ENCODE peak calls at places on chromosomes 1 and 21, in six cellular contexts. A is OCI-LY7; R is CD4-positive, alpha-beta T cell; G is foreskin fibroblast; B is fibroblast of pulmonary artery; K is fibroblast of mammary gland. U is an unnamed sample.

GRCh38 chr1:32040711-32041110 is 27.0 kb downstream of the KHDRBS1 start:
- DNase-seq in A (no peak), R (no peak), G (no peak), B (no peak), K (no peak), U (no peak)

GRCh38 chr21:45376459-45377324 is 28.3 kb upstream of the COL18A1 start:
- DNase-seq in A (no peak), R (no peak), G (no peak), B (no peak), K (peak; percentile 58), U (no peak)

GRCh38 chr1:147341246-147341645 is 98.8 kb downstream of the CHD1L start:
- DNase-seq in A (no peak), R (no peak), G (no peak), B (no peak), K (no peak), U (no peak)

GRCh38 chr21:25572895-25573310 is 34.4 kb downstream of the MRPL39 start:
- DNase-seq in A (peak; percentile 56), R (no peak), G (no peak), B (peak; percentile 6), K (no peak), U (no peak)

GRCh38 chr1:2151252-2151651 is 43.3 kb downstream of the FAAP20 start:
- DNase-seq in A (no peak), R (no peak), G (peak; percentile 21), B (peak; percentile 11), K (no peak), U (no peak)

GRCh38 chr1:224182057-224182865 is 779 bp upstream of the DEGS1 start:
- DNase-seq in A (peak; percentile 82), R (peak; percentile 28), G (no peak), B (no peak), K (no peak), U (no peak)

GRCh38 chr1:218900621-218901020 is 273.1 kb upstream of the LYPLAL1 start:
- DNase-seq in A (no peak), R (no peak), G (peak; percentile 5), B (peak; percentile 43), K (peak; percentile 4), U (no peak)

GRCh38 chr1:62826892-62827291 is 43.0 kb downstream of the ATG4C start:
- DNase-seq in A (no peak), R (no peak), G (peak; percentile 1), B (peak; percentile 8), K (no peak), U (no peak)

GRCh38 chr1:67700692-67701410 is 15.8 kb downstream of the GADD45A start:
- DNase-seq in A (peak; percentile 38), R (no peak), G (no peak), B (peak; percentile 61), K (no peak), U (peak; percentile 27)

GRCh38 chr1:60978421-60979357 is 103.7 kb upstream of the NFIA start:
- DNase-seq in A (peak; percentile 49), R (peak; percentile 3), G (peak; percentile 74), B (peak; percentile 63), K (peak; percentile 62), U (no peak)
- TF ChIP-seq CTCF in A (peak; percentile 85), R (peak; percentile 15), G (peak; percentile 72), B (peak; percentile 72), K (peak; percentile 86), U (peak; percentile 59)

GRCh38 chr1:64584479-64584878 is 114.5 kb downstream of the CACHD1 start:
- DNase-seq in A (no peak), R (no peak), G (peak; percentile 25), B (no peak), K (peak; percentile 8), U (no peak)
- TF ChIP-seq CTCF in A (peak; percentile 36), R (peak; percentile 29), G (peak; percentile 2), B (peak; percentile 37), K (peak; percentile 43), U (no peak)

DNA sequence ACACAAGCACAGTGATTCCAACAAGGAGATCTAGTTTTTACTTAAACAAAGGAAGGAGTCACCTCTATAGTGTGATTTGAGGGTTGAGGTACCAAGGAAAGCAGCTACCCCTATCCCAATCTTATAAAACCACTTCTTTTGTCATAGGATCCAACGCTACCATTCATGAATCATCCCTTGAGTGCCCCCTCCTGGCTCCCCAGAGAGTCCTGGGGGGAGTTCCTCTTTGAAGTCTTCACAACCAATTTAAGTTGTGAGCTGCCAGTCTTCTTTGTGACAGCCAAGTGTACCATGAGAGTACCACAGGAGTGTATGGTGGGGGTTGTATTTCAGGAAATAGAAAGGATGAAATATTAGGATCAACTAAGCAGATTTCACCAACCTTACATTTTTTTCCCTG is 39.1 kb upstream of the NHLH2 start:
- DNase-seq in A (no peak), R (no peak), G (no peak), B (no peak), K (no peak), U (no peak)
- TF ChIP-seq CTCF in A (peak; percentile 21), R (no peak), G (no peak), B (no peak), K (no peak), U (no peak)

DNA sequence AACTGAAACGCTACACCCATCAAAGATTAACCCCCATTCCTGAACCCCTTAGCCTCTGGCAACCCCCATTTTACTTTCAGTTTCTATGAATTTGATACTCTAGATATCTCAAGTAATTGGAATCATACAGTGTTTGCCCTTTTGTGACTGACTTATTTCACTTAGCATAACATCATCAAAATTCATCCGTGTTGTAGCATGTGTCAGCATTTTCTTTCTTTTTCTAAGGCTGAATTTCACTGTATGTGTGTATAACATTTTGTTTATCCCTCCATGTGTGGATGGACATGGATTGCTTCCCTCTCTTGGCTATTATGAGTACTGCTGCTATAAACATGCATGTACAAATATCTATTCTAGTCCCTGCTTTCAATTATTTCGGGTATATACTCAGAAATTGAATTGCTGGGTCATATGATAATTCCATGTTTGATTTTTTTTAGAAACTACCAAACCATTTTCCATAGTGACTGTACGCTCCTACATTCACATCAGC is 97.3 kb downstream of the MAP3K21 start:
- DNase-seq in A (no peak), R (no peak), G (no peak), B (peak; percentile 13), K (peak; percentile 7), U (no peak)
- TF ChIP-seq CTCF in A (no peak), R (no peak), G (peak; percentile 5), B (peak; percentile 26), K (peak; percentile 20), U (no peak)

DNA sequence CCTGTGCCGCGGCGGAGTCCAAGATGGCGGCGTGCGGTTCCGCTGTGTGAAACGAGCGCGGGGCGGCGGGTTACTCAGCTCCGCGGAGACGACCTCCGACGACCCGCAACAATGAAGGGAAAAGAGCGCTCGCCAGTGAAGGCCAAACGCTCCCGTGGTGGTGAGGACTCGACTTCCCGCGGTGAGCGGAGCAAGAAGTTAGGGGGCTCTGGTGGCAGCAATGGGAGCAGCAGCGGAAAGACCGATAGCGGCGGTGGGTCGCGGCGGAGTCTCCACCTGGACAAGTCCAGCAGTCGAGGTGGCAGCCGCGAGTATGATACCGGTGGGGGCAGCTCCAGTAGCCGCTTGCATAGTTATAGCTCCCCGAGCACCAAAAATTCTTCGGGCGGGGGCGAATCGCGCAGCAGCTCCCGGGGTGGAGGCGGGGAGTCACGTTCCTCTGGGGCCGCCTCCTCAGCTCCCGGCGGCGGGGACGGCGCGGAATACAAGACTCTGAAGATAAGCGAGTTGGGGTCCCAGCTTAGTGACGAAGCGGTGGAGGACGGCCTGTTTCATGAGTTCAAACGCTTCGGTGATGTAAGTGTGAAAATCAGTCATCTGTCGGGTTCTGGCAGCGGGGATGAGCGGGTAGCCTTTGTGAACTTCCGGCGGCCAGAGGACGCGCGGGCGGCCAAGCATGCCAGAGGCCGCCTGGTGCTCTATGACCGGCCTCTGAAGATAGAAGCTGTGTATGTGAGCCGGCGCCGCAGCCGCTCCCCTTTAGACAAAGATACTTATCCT is 440 bp downstream of the RBM15 start:
- DNase-seq in A (peak; percentile 71), R (peak; percentile 22), G (peak; percentile 76), B (peak; percentile 39), K (peak; percentile 71), U (no peak)
- TF ChIP-seq CTCF in A (peak; percentile 21), R (peak; percentile 29), G (peak; percentile 55), B (peak; percentile 55), K (peak; percentile 39), U (peak; percentile 50)

DNA sequence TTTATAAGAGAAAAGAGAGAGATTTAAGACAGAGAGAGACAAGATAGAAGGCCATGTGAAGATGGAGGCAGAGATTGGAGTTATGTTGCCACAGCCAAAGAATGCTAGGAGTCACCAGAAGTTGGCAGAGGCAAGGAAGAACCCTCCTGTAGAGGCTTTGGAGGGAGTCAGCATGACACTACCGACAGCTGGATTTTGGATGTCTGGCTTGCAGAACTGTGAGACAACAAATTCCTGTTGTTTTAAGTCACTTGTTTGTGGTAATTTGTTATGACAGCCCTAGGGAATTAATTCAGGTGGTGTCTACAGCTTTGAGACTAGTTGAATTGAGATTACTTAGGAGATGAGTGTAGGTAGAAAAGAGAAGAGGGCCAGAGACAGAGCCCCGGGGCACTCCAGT is 158.5 kb downstream of the DNM3 start:
- DNase-seq in A (no peak), R (no peak), G (peak; percentile 52), B (no peak), K (peak; percentile 42), U (no peak)
- TF ChIP-seq CTCF in A (no peak), R (no peak), G (no peak), B (no peak), K (no peak), U (no peak)

DNA sequence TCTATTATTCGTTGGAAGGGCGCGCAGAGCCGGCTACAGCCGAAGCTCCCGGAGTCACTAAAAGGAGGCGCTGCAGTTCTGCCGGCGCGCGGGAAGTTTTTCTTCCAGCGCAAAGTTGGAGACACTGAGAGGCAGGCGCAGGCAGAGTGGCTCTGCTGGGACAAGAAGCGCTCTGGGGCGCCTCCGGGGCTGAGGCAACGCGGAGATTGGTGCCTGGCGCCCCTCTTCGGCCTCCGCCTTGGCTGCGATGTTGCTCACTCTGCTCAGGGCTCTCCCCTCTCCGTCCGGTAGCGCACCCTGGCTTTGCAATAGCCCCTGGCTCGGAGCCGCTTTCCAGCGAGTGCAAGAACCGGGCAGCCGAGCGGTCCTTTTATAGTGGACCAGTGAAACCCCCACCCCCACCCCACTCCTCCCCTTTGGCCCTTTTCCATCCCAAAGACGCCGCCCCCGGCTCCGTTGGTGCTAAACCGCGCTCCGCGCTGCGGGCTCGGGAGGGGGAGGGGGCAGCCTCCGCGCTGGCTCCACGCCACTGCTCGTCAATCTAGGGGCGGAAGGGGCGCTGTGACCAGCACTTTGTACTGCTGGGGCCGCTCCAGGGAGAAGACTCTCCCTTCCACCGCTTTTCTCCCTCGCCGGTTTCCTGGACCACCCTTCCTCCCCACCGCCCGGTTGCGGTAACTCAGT is at the start of gene ADAMTS1:
- DNase-seq in A (no peak), R (no peak), G (peak; percentile 97), B (peak; percentile 91), K (peak; percentile 88), U (peak; percentile 80)
- TF ChIP-seq CTCF in A (no peak), R (no peak), G (peak; percentile 3), B (no peak), K (no peak), U (peak; percentile 50)

GRCh38 chr1:145826030-145826429 is 2.0 kb downstream of the POLR3C start:
- DNase-seq in A (no peak), R (no peak), G (no peak), B (no peak), K (no peak), U (no peak)
- TF ChIP-seq CTCF in A (peak; percentile 66), R (no peak), G (no peak), B (peak; percentile 8), K (peak; percentile 7), U (no peak)

DNA sequence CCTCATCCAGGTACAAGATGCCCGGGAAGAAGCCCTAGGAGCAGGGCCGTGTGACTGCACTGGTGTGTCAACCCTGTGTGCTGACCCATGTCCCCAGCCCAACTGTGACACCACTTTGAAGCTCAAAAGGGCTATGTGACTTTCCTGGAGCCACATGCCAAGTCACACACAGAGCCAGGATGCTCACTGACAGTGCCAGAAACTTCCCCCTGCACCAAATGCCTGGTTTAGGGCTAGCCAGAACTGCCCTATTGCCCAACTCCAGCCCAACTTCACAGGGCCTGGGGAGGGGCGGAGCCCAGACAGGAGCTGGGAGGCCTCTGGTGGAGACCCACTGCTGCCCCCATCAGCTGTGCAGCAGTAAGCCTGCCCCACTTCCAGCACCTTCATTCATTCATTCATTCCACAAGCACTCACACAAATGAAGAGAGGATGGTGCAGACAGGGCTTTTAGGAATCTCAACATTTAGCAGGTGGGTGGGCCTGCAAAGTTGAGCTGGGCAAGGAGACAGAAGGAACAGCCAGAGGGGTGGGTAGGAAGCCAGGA is 36.7 kb downstream of the KCNQ4 start:
- DNase-seq in A (no peak), R (no peak), G (peak; percentile 23), B (no peak), K (no peak), U (no peak)
- TF ChIP-seq CTCF in A (peak; percentile 21), R (no peak), G (no peak), B (no peak), K (no peak), U (no peak)

U was measured in progenitor cell of endocrine pancreas.